ENCODE peak calls at places on chromosome 4, in four cellular contexts. M is IMR-90, U is sigmoid colon, X is ovary. E is an unnamed sample.

GRCh38 chr4:82905205-82905604 is 4.7 kb downstream of the THAP9 start:
- DNase-seq in M (peak; percentile 64), U (no peak), X (no peak), E (no peak)

GRCh38 chr4:3269105-3269927 is 20.4 kb downstream of the MSANTD1 start:
- DNase-seq in M (no peak), U (peak; percentile 54), X (no peak), E (no peak)

GRCh38 chr4:152162331-152162697 is 373.6 kb downstream of the FBXW7 start:
- DNase-seq in M (no peak), U (no peak), X (no peak), E (no peak)

GRCh38 chr4:150962245-150962644 is 52.8 kb downstream of the LRBA start:
- DNase-seq in M (peak; percentile 23), U (no peak), X (no peak), E (no peak)

GRCh38 chr4:59553739-59554126 is 1646.4 kb upstream of the ADGRL3 start:
- DNase-seq in M (no peak), U (no peak), X (no peak), E (no peak)

GRCh38 chr4:73707269-73707875 is 33.0 kb upstream of the CXCL8 start:
- DNase-seq in M (no peak), U (no peak), X (no peak), E (no peak)

GRCh38 chr4:182174979-182175378 is 68.2 kb upstream of the TENM3 start:
- DNase-seq in M (no peak), U (no peak), X (no peak), E (no peak)

GRCh38 chr4:68074397-68074796 is 55.3 kb downstream of the TMPRSS11F start:
- DNase-seq in M (no peak), U (no peak), X (no peak), E (no peak)

GRCh38 chr4:111618908-111619307 is 526.3 kb upstream of the FAM241A start:
- DNase-seq in M (peak; percentile 70), U (no peak), X (no peak), E (no peak)

GRCh38 chr4:7813674-7814073 is 126.0 kb downstream of the AFAP1 start:
- DNase-seq in M (peak; percentile 93), U (peak; percentile 26), X (no peak), E (no peak)

GRCh38 chr4:825063-825968 is 613 bp downstream of the CPLX1 start:
- DNase-seq in M (no peak), U (peak; percentile 53), X (no peak), E (peak; percentile 42)

GRCh38 chr4:48722509-48723446 is 57.3 kb downstream of the FRYL start:
- DNase-seq in M (peak; percentile 31), U (no peak), X (no peak), E (no peak)

GRCh38 chr4:121977251-121978168 is 25.6 kb upstream of the TRPC3 start:
- DNase-seq in M (peak; percentile 55), U (no peak), X (no peak), E (no peak)

GRCh38 chr4:104494822-104495559 is at the start of gene CXXC4:
- DNase-seq in M (peak; percentile 10), U (peak; percentile 90), X (peak; percentile 80), E (peak; percentile 79)

GRCh38 chr4:33882246-33882990 is 2361.9 kb downstream of the ARAP2 start:
- DNase-seq in M (no peak), U (no peak), X (no peak), E (no peak)

GRCh38 chr4:573122-573892 is 2.8 kb downstream of the TMEM271 start:
- DNase-seq in M (no peak), U (no peak), X (no peak), E (no peak)

GRCh38 chr4:156771171-156771837 is 200.3 kb downstream of the PDGFC start:
- DNase-seq in M (peak; percentile 69), U (no peak), X (no peak), E (no peak)

GRCh38 chr4:113531572-113531971 is 230.0 kb downstream of the CAMK2D start:
- DNase-seq in M (no peak), U (no peak), X (no peak), E (no peak)

GRCh38 chr4:77820836-77821561 is 1.8 kb upstream of the CNOT6L start:
- DNase-seq in M (no peak), U (no peak), X (peak; percentile 20), E (no peak)

GRCh38 chr4:79673321-79673720 is 265.3 kb upstream of the GK2 start:
- DNase-seq in M (no peak), U (no peak), X (no peak), E (no peak)

GRCh38 chr4:51855270-51855669 is 12.3 kb downstream of the DCUN1D4 start:
- DNase-seq in M (no peak), U (no peak), X (no peak), E (no peak)

GRCh38 chr4:82898322-82899243 is 2.0 kb upstream of the THAP9 start:
- DNase-seq in M (peak; percentile 91), U (no peak), X (peak; percentile 36), E (no peak)

GRCh38 chr4:109164011-109164410 is 138.4 kb downstream of the COL25A1 start:
- DNase-seq in M (peak; percentile 5), U (no peak), X (no peak), E (no peak)

GRCh38 chr4:92334716-92335350 is 31.1 kb downstream of the GRID2 start:
- DNase-seq in M (no peak), U (no peak), X (no peak), E (no peak)

GRCh38 chr4:119100640-119101039 is 35.0 kb upstream of the MYOZ2 start:
- DNase-seq in M (no peak), U (no peak), X (no peak), E (no peak)

GRCh38 chr4:119097282-119097900 is 38.2 kb upstream of the MYOZ2 start:
- DNase-seq in M (no peak), U (no peak), X (no peak), E (no peak)

GRCh38 chr4:119103263-119103662 is 32.4 kb upstream of the MYOZ2 start:
- DNase-seq in M (peak; percentile 99), U (peak; percentile 72), X (no peak), E (no peak)

GRCh38 chr4:119098306-119098705 is 37.3 kb upstream of the MYOZ2 start:
- DNase-seq in M (no peak), U (no peak), X (no peak), E (no peak)

DNA sequence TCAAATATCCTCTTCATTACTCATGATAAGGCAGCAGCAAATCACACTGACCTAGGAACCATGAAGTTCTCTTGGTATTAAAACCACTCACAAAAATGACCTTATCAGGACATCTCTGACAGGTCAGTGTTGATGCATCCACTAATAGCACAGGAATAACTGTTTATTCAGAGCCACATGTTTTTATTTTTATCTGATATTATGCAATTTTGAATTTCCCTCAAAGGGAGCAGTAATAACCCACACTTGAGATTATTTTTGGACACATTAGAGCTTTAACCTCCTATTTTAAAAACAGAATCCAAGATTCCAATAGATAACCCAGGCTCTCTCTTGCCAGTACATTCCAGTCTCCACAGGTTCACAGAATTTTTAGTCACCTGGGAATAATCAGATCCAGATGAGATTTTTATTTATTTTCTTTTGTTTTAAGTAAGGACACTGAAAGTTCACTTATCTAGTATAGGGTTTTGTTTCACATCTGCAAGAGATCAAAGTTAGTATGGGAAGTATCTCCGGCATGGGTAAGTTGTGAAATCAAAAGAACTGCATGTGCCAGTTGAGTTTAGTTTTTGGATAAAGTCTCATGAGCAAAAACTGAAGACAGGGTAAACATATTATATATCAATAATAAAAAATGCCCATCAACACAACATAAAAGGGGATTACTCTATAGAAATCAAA is 36.3 kb upstream of the MYOZ2 start:
- DNase-seq in M (peak; percentile 62), U (no peak), X (no peak), E (no peak)
- H3K4me1 ChIP-seq in M (peaks cover 6% of the 10 kb centered on the region), U (peaks cover 7% of the 10 kb centered on the region), X (no peaks in the 10 kb centered on the region), E (no peaks in the 10 kb centered on the region)

DNA sequence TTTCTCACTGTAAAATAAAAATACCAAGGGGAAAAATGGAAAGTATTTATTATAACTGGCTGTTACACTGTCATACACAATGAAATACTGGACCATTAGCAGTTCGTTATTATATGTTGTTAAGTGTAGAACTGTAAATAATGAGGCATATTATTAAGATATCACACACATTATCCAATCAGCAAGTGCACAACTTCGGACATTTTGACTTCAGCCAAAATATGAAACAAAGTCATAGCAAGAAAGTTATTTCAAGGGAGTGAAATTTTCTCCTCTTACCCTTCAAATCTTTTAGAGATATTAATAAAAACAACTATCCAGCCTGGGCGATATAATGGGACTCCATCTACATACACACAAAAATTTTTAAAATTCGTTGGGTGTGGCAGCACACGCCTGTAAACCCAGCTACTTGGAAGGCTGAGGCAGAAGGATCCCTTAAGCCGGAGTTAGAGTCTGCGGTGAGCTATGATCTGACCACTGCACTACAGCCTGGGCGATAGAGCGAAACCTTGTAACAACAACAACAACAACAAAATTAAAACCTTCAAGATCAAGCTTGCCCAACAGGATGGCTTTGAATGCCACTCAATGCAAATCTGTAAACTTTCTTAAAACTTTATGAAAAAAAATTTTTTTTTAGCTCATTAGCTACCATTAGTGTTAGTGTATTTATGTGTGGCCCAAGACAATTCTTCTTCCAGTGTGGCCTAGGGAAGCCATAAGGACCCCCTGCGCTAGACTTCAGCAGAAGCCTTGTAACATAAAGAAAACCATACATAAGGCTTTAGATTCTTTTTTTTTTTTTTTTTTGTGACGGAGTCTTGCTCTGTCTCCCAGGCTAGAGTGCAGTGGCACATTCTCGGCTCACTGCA is 1.3 kb upstream of the CISD2 start:
- DNase-seq in M (no peak), U (no peak), X (no peak), E (no peak)
- TF ChIP-seq POLR2A in M (no peak), U (no peak), X (no peak), E (no peak)

GRCh38 chr4:158356331-158356730 is 146.0 kb downstream of the TMEM144 start:
- DNase-seq in M (no peak), U (no peak), X (no peak), E (no peak)
- H3K4me1 ChIP-seq in M (no peaks in the 10 kb centered on the region), U (no peaks in the 10 kb centered on the region), X (no peaks in the 10 kb centered on the region), E (no peaks in the 10 kb centered on the region)

DNA sequence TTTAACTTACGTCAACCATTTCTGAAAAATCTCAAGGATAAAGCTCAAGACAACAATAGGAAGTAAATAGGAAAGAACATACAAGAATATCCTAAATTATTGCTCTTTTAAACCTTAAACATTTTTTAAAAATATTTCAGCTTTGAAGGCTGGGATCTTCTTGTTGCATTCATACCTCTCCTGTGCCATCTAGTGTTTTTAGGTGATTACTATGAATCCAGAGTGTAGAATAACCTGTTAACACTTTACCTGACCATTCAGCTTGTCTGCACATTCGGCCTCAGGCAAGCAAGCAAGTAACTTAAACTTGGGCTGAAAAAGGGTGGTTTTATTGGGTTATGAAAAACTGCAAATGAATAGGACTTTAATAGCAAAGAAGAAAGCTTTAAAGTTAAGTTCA is 507.8 kb upstream of the INTU start:
- DNase-seq in M (peak; percentile 24), U (no peak), X (no peak), E (no peak)
- TF ChIP-seq POLR2A in M (no peak), U (no peak), X (no peak), E (no peak)

GRCh38 chr4:160213377-160213776 is 1110.5 kb downstream of the RAPGEF2 start:
- DNase-seq in M (no peak), U (no peak), X (no peak), E (no peak)
- H3K4me1 ChIP-seq in M (no peaks in the 10 kb centered on the region), U (no peaks in the 10 kb centered on the region), X (no peaks in the 10 kb centered on the region), E (no peaks in the 10 kb centered on the region)

GRCh38 chr4:75940692-75941253 is at the start of gene NAAA:
- DNase-seq in M (peak; percentile 65), U (peak; percentile 92), X (peak; percentile 74), E (peak; percentile 95)

GRCh38 chr4:75935628-75936027 is 5.2 kb downstream of the NAAA start:
- DNase-seq in M (no peak), U (no peak), X (no peak), E (no peak)

GRCh38 chr4:75939890-75940691 is 722 bp downstream of the NAAA start:
- DNase-seq in M (peak; percentile 32), U (peak; percentile 84), X (peak; percentile 55), E (peak; percentile 82)
- TF ChIP-seq POLR2A in M (no peak), U (no peak), X (no peak), E (no peak)

GRCh38 chr4:10163296-10163695 is 46.7 kb upstream of the WDR1 start:
- DNase-seq in M (no peak), U (no peak), X (no peak), E (no peak)
- H3K4me1 ChIP-seq in M (peaks cover 5% of the 10 kb centered on the region), U (peaks cover 14% of the 10 kb centered on the region), X (no peaks in the 10 kb centered on the region), E (peaks cover 26% of the 10 kb centered on the region)